ENCODE peak calls at places on chromosomes 1 and 21, in ten cellular contexts. J, M, A, I, P, W, H, N, E and Q are unnamed samples.

GRCh38 chr1:1073743-1074587 is at the start of gene RNF223:
- DNase-seq in I (no peak), E (peak; percentile 88), A (no peak), M (no peak), J (no peak), H (peak; percentile 76), P (no peak), W (no peak), N (peak; percentile 72), Q (no peak)

GRCh38 chr1:211688421-211688820 is 13.0 kb upstream of the NEK2 start:
- DNase-seq in P (no peak), H (no peak), N (no peak), W (no peak), E (no peak), A (no peak), I (no peak), M (no peak), J (no peak), Q (no peak)

GRCh38 chr21:32413697-32414578 is 1.4 kb downstream of the EVA1C start:
- DNase-seq in P (no peak), N (no peak), W (no peak), E (peak; percentile 21), A (no peak), H (no peak), I (no peak), J (peak; percentile 74), M (peak; percentile 31), Q (no peak)

GRCh38 chr1:178916448-178917174 is 45.7 kb upstream of the ANGPTL1 start:
- DNase-seq in N (no peak), H (no peak), E (no peak), A (no peak), P (no peak), J (no peak), W (no peak), M (no peak), I (no peak), Q (no peak)

GRCh38 chr1:238960071-238960470 is 426.3 kb upstream of the CHRM3 start:
- DNase-seq in P (no peak), E (no peak), M (peak; percentile 22), W (peak; percentile 4), J (no peak), I (no peak), H (no peak), N (no peak), A (no peak), Q (no peak)

GRCh38 chr1:63004868-63005267 is 220.9 kb downstream of the ATG4C start:
- DNase-seq in I (no peak), A (no peak), E (no peak), N (no peak), H (no peak), J (no peak), P (peak; percentile 2), W (no peak), M (no peak), Q (no peak)

GRCh38 chr1:205812271-205812877 is 624 bp downstream of the SLC41A1 start:
- DNase-seq in P (no peak), E (peak; percentile 14), I (no peak), A (no peak), W (peak; percentile 13), N (no peak), M (peak; percentile 54), J (peak; percentile 39), H (peak; percentile 51), Q (no peak)

GRCh38 chr1:157646144-157646543 is 48.3 kb upstream of the FCRL4 start:
- DNase-seq in P (no peak), J (no peak), I (no peak), E (no peak), H (no peak), W (no peak), N (no peak), M (no peak), A (no peak), Q (no peak)

GRCh38 chr1:155893389-155894142 is 17.6 kb downstream of the RIT1 start:
- DNase-seq in H (no peak), P (peak; percentile 75), W (peak; percentile 91), J (peak; percentile 40), M (no peak), N (no peak), A (no peak), I (no peak), E (no peak), Q (no peak)

GRCh38 chr21:43851593-43851992 is 13.4 kb upstream of the AGPAT3 start:
- DNase-seq in N (peak; percentile 39), J (no peak), H (no peak), E (no peak), W (no peak), P (no peak), A (no peak), M (no peak), I (no peak), Q (no peak)

GRCh38 chr1:72284398-72285073 is 2.2 kb upstream of the NEGR1 start:
- DNase-seq in W (peak; percentile 96), I (no peak), N (peak; percentile 77), P (no peak), E (peak; percentile 19), M (peak; percentile 65), H (peak; percentile 48), A (no peak), J (peak; percentile 32), Q (peak; percentile 52)

GRCh38 chr1:156090822-156091188 is 8.5 kb upstream of the MEX3A start:
- DNase-seq in W (peak; percentile 71), A (no peak), M (peak; percentile 92), E (peak; percentile 91), I (peak; percentile 77), H (peak; percentile 95), J (peak; percentile 87), P (peak; percentile 85), N (peak; percentile 95), Q (peak; percentile 87)

GRCh38 chr1:218027152-218027551 is 257.9 kb upstream of the RRP15 start:
- DNase-seq in I (no peak), N (no peak), P (no peak), M (no peak), E (no peak), J (no peak), A (no peak), W (no peak), H (no peak), Q (no peak)

GRCh38 chr1:205495237-205495823 is 9.1 kb upstream of the CDK18 start:
- DNase-seq in E (peak; percentile 47), J (no peak), W (no peak), A (no peak), M (no peak), H (no peak), N (no peak), P (no peak), I (no peak), Q (no peak)

GRCh38 chr1:2854151-2854550 is 52.7 kb upstream of the TTC34 start:
- DNase-seq in H (no peak), M (no peak), J (no peak), E (no peak), W (no peak), N (peak; percentile 47), P (no peak), A (no peak), I (no peak), Q (no peak)
- TF ChIP-seq POLR2A in H (no peak), M (no peak), J (no peak), E (no peak), W (no peak), N (no peak), P (no peak), A (no peak), I (no peak), Q (no peak)

GRCh38 chr1:234213576-234214128 is 159.6 kb upstream of the COA6 start:
- DNase-seq in H (no peak), J (no peak), N (no peak), E (no peak), I (no peak), M (no peak), P (no peak), A (no peak), W (no peak), Q (no peak)
- H3K4me1 ChIP-seq in H (no peaks in the 10 kb centered on the region), J (no peaks in the 10 kb centered on the region), N (peaks cover 4% of the 10 kb centered on the region), E (no peaks in the 10 kb centered on the region), I (peaks cover 5% of the 10 kb centered on the region), M (no peaks in the 10 kb centered on the region), P (peaks cover 6% of the 10 kb centered on the region), A (peaks cover 10% of the 10 kb centered on the region), W (no peaks in the 10 kb centered on the region), Q (no peaks in the 10 kb centered on the region)

DNA sequence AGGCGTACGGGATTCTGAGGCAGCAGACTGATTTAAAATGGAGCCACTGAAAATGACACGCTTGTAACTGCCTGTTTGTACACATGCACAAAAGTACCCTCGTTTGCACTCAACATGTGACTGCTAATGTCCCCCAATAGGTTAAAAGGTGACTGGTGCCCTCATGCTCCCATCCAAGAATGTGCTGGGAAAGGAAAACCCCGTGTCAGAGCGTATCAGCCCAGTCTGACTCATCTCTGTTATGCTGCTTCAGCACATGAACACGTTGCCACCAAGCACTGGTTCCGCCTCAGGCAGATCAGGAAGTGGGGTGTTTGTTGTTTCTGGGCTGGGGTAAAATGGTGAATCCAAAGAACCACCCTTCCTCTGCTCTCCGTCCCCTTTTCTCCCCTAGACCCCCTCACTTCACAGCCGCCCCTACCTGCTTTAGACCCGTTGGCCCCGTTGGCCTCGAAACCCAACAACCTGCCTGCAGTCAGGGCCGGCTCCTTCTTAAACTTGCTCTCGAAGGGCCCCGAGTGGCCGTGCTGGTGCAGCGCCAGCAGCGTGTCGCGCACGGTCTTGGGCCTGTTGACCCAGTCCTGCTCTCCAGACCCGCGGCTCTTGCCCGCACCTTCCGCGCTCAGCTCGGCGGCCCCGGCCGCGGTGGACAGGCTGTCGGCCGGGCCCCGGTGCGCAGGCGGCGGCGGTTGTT is 1.8 kb downstream of the IRF2BP2 start:
- DNase-seq in J (peak; percentile 88), M (peak; percentile 69), A (peak; percentile 65), H (peak; percentile 94), W (peak; percentile 96), N (peak; percentile 93), E (peak; percentile 84), P (peak; percentile 92), I (peak; percentile 94), Q (peak; percentile 73)
- TF ChIP-seq POLR2A in J (peak; percentile 62), M (peak; percentile 17), A (peak; percentile 46), H (peak; percentile 46), W (peak; percentile 69), N (no peak), E (peak; percentile 86), P (no peak), I (peak; percentile 94), Q (peak; percentile 82)

DNA sequence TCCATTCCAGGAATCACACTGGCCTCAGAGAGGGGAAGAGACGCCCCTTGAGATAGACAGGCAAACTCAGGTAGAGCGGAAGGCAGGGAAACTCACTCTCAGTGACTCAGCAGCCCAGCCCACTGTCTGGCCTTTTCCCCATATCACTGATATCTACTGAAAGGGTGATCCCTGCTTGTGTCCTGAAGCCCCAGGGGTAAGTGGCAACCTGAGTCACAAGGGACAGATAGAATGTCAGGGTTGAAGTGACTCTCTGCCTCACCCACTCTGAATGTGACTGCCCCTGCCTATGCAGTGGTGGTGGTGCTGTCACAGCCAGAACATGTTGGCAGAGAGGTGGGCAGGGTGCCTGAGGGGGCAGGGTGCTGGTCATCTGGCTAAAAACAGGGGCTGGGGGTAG is 157.5 kb upstream of the FGGY start:
- DNase-seq in W (no peak), I (peak; percentile 92), A (no peak), P (peak; percentile 60), H (no peak), N (no peak), J (no peak), E (no peak), M (no peak), Q (no peak)
- H3K4me1 ChIP-seq in W (peaks cover 12% of the 10 kb centered on the region), I (peaks cover 42% of the 10 kb centered on the region), A (peaks cover 7% of the 10 kb centered on the region), P (peaks cover 70% of the 10 kb centered on the region), H (no peaks in the 10 kb centered on the region), N (peaks cover 18% of the 10 kb centered on the region), J (no peaks in the 10 kb centered on the region), E (no peaks in the 10 kb centered on the region), M (peaks cover 2% of the 10 kb centered on the region), Q (no peaks in the 10 kb centered on the region)